ENCODE peak calls at places on chromosomes 3 and 15, in nine cellular contexts. One of them, this sample, is unnamed.

GRCh38 chr3:11495948-11496557 is 147.7 kb downstream of the VGLL4 start:
- DNase-seq in stimulated activated CD8-positive, alpha-beta memory T cell treated with anti-CD3 and anti-CD28 coated beads, Interleukin-4, amount 100 ng/mL, for 1 hour: no peak
- DNase-seq in mucosa of descending colon: no peak
- DNase-seq in colonic mucosa: no peak
- DNase-seq in heart left ventricle: no peak
- DNase-seq in activated CD4-positive, alpha-beta T cell treated with anti-CD3 and anti-CD28 coated beads for 24 hours: no peak
- DNase-seq in MV-4-11: no peak
- DNase-seq in dorsolateral prefrontal cortex: no peak
- DNase-seq in astrocyte of the hippocampus: peak; percentile 94
- DNase-seq in this sample: no peak

GRCh38 chr3:9825461-9826040 is 15.5 kb downstream of the TTLL3 start:
- DNase-seq in astrocyte of the hippocampus: no peak
- DNase-seq in dorsolateral prefrontal cortex: no peak
- DNase-seq in stimulated activated CD8-positive, alpha-beta memory T cell treated with anti-CD3 and anti-CD28 coated beads, Interleukin-4, amount 100 ng/mL, for 1 hour: no peak
- DNase-seq in mucosa of descending colon: peak; percentile 24
- DNase-seq in colonic mucosa: no peak
- DNase-seq in MV-4-11: no peak
- DNase-seq in activated CD4-positive, alpha-beta T cell treated with anti-CD3 and anti-CD28 coated beads for 24 hours: no peak
- DNase-seq in heart left ventricle: no peak
- DNase-seq in this sample: no peak

GRCh38 chr3:52846427-52846983 is 11.7 kb upstream of the MUSTN1 start:
- DNase-seq in colonic mucosa: no peak
- DNase-seq in mucosa of descending colon: no peak
- DNase-seq in astrocyte of the hippocampus: no peak
- DNase-seq in stimulated activated CD8-positive, alpha-beta memory T cell treated with anti-CD3 and anti-CD28 coated beads, Interleukin-4, amount 100 ng/mL, for 1 hour: no peak
- DNase-seq in heart left ventricle: peak; percentile 57
- DNase-seq in activated CD4-positive, alpha-beta T cell treated with anti-CD3 and anti-CD28 coated beads for 24 hours: no peak
- DNase-seq in MV-4-11: peak; percentile 63
- DNase-seq in dorsolateral prefrontal cortex: peak; percentile 51
- DNase-seq in this sample: no peak

GRCh38 chr15:94638183-94638582 is 406.8 kb downstream of the MCTP2 start:
- DNase-seq in astrocyte of the hippocampus: no peak
- DNase-seq in colonic mucosa: no peak
- DNase-seq in heart left ventricle: no peak
- DNase-seq in stimulated activated CD8-positive, alpha-beta memory T cell treated with anti-CD3 and anti-CD28 coated beads, Interleukin-4, amount 100 ng/mL, for 1 hour: no peak
- DNase-seq in dorsolateral prefrontal cortex: no peak
- DNase-seq in activated CD4-positive, alpha-beta T cell treated with anti-CD3 and anti-CD28 coated beads for 24 hours: no peak
- DNase-seq in mucosa of descending colon: no peak
- DNase-seq in MV-4-11: no peak
- DNase-seq in this sample: no peak

GRCh38 chr3:30659270-30660127 is 53.1 kb downstream of the TGFBR2 start:
- DNase-seq in stimulated activated CD8-positive, alpha-beta memory T cell treated with anti-CD3 and anti-CD28 coated beads, Interleukin-4, amount 100 ng/mL, for 1 hour: no peak
- DNase-seq in colonic mucosa: no peak
- DNase-seq in activated CD4-positive, alpha-beta T cell treated with anti-CD3 and anti-CD28 coated beads for 24 hours: no peak
- DNase-seq in dorsolateral prefrontal cortex: no peak
- DNase-seq in mucosa of descending colon: no peak
- DNase-seq in heart left ventricle: no peak
- DNase-seq in MV-4-11: peak; percentile 67
- DNase-seq in astrocyte of the hippocampus: peak; percentile 90
- DNase-seq in this sample: no peak

GRCh38 chr15:34655198-34655770 is 71.8 kb upstream of the GOLGA8B start:
- DNase-seq in colonic mucosa: no peak
- DNase-seq in astrocyte of the hippocampus: no peak
- DNase-seq in dorsolateral prefrontal cortex: no peak
- DNase-seq in activated CD4-positive, alpha-beta T cell treated with anti-CD3 and anti-CD28 coated beads for 24 hours: no peak
- DNase-seq in MV-4-11: no peak
- DNase-seq in mucosa of descending colon: no peak
- DNase-seq in heart left ventricle: no peak
- DNase-seq in stimulated activated CD8-positive, alpha-beta memory T cell treated with anti-CD3 and anti-CD28 coated beads, Interleukin-4, amount 100 ng/mL, for 1 hour: no peak
- DNase-seq in this sample: no peak

GRCh38 chr3:188262913-188263683 is 109.1 kb downstream of the LPP start:
- DNase-seq in heart left ventricle: no peak
- DNase-seq in astrocyte of the hippocampus: peak; percentile 82
- DNase-seq in dorsolateral prefrontal cortex: peak; percentile 58
- DNase-seq in MV-4-11: no peak
- DNase-seq in mucosa of descending colon: no peak
- DNase-seq in activated CD4-positive, alpha-beta T cell treated with anti-CD3 and anti-CD28 coated beads for 24 hours: no peak
- DNase-seq in colonic mucosa: no peak
- DNase-seq in stimulated activated CD8-positive, alpha-beta memory T cell treated with anti-CD3 and anti-CD28 coated beads, Interleukin-4, amount 100 ng/mL, for 1 hour: no peak
- DNase-seq in this sample: no peak

GRCh38 chr3:52704611-52705437 is 767 bp downstream of the GLT8D1 start:
- DNase-seq in astrocyte of the hippocampus: peak; percentile 66
- DNase-seq in mucosa of descending colon: peak; percentile 24
- DNase-seq in dorsolateral prefrontal cortex: no peak
- DNase-seq in MV-4-11: peak; percentile 42
- DNase-seq in activated CD4-positive, alpha-beta T cell treated with anti-CD3 and anti-CD28 coated beads for 24 hours: no peak
- DNase-seq in colonic mucosa: peak; percentile 54
- DNase-seq in heart left ventricle: no peak
- DNase-seq in stimulated activated CD8-positive, alpha-beta memory T cell treated with anti-CD3 and anti-CD28 coated beads, Interleukin-4, amount 100 ng/mL, for 1 hour: no peak
- DNase-seq in this sample: no peak

GRCh38 chr3:17302774-17303173 is 418.0 kb downstream of the PLCL2 start:
- DNase-seq in astrocyte of the hippocampus: peak; percentile 50
- DNase-seq in stimulated activated CD8-positive, alpha-beta memory T cell treated with anti-CD3 and anti-CD28 coated beads, Interleukin-4, amount 100 ng/mL, for 1 hour: no peak
- DNase-seq in mucosa of descending colon: no peak
- DNase-seq in dorsolateral prefrontal cortex: no peak
- DNase-seq in activated CD4-positive, alpha-beta T cell treated with anti-CD3 and anti-CD28 coated beads for 24 hours: no peak
- DNase-seq in heart left ventricle: no peak
- DNase-seq in MV-4-11: no peak
- DNase-seq in colonic mucosa: no peak
- DNase-seq in this sample: no peak

GRCh38 chr3:100776736-100777135 is 67.4 kb downstream of the TFG start:
- DNase-seq in colonic mucosa: no peak
- DNase-seq in astrocyte of the hippocampus: no peak
- DNase-seq in stimulated activated CD8-positive, alpha-beta memory T cell treated with anti-CD3 and anti-CD28 coated beads, Interleukin-4, amount 100 ng/mL, for 1 hour: no peak
- DNase-seq in dorsolateral prefrontal cortex: no peak
- DNase-seq in mucosa of descending colon: no peak
- DNase-seq in activated CD4-positive, alpha-beta T cell treated with anti-CD3 and anti-CD28 coated beads for 24 hours: no peak
- DNase-seq in MV-4-11: no peak
- DNase-seq in heart left ventricle: no peak
- DNase-seq in this sample: no peak

GRCh38 chr3:106691476-106691875 is 685.8 kb upstream of the CCDC54 start:
- DNase-seq in stimulated activated CD8-positive, alpha-beta memory T cell treated with anti-CD3 and anti-CD28 coated beads, Interleukin-4, amount 100 ng/mL, for 1 hour: no peak
- DNase-seq in activated CD4-positive, alpha-beta T cell treated with anti-CD3 and anti-CD28 coated beads for 24 hours: no peak
- DNase-seq in MV-4-11: no peak
- DNase-seq in mucosa of descending colon: no peak
- DNase-seq in heart left ventricle: no peak
- DNase-seq in dorsolateral prefrontal cortex: no peak
- DNase-seq in colonic mucosa: no peak
- DNase-seq in astrocyte of the hippocampus: no peak
- DNase-seq in this sample: no peak

GRCh38 chr3:124887177-124887995 is at the start of gene ITGB5:
- DNase-seq in dorsolateral prefrontal cortex: peak; percentile 46
- DNase-seq in heart left ventricle: peak; percentile 90
- DNase-seq in activated CD4-positive, alpha-beta T cell treated with anti-CD3 and anti-CD28 coated beads for 24 hours: peak; percentile 28
- DNase-seq in stimulated activated CD8-positive, alpha-beta memory T cell treated with anti-CD3 and anti-CD28 coated beads, Interleukin-4, amount 100 ng/mL, for 1 hour: no peak
- DNase-seq in astrocyte of the hippocampus: peak; percentile 94
- DNase-seq in colonic mucosa: peak; percentile 84
- DNase-seq in MV-4-11: no peak
- DNase-seq in mucosa of descending colon: peak; percentile 79
- DNase-seq in this sample: peak; percentile 86

GRCh38 chr3:141429371-141430035 is 57.3 kb upstream of the RASA2 start:
- DNase-seq in astrocyte of the hippocampus: no peak
- DNase-seq in heart left ventricle: no peak
- DNase-seq in MV-4-11: no peak
- DNase-seq in dorsolateral prefrontal cortex: no peak
- DNase-seq in colonic mucosa: no peak
- DNase-seq in mucosa of descending colon: no peak
- DNase-seq in activated CD4-positive, alpha-beta T cell treated with anti-CD3 and anti-CD28 coated beads for 24 hours: no peak
- DNase-seq in stimulated activated CD8-positive, alpha-beta memory T cell treated with anti-CD3 and anti-CD28 coated beads, Interleukin-4, amount 100 ng/mL, for 1 hour: no peak
- DNase-seq in this sample: no peak

GRCh38 chr15:44081223-44082013 is 113.7 kb downstream of the FRMD5 start:
- DNase-seq in heart left ventricle: no peak
- DNase-seq in astrocyte of the hippocampus: peak; percentile 57
- DNase-seq in stimulated activated CD8-positive, alpha-beta memory T cell treated with anti-CD3 and anti-CD28 coated beads, Interleukin-4, amount 100 ng/mL, for 1 hour: no peak
- DNase-seq in dorsolateral prefrontal cortex: no peak
- DNase-seq in MV-4-11: no peak
- DNase-seq in mucosa of descending colon: no peak
- DNase-seq in activated CD4-positive, alpha-beta T cell treated with anti-CD3 and anti-CD28 coated beads for 24 hours: no peak
- DNase-seq in colonic mucosa: no peak
- DNase-seq in this sample: no peak

GRCh38 chr3:143814358-143814968 is 33.8 kb downstream of the SLC9A9 start:
- DNase-seq in mucosa of descending colon: no peak
- DNase-seq in astrocyte of the hippocampus: no peak
- DNase-seq in stimulated activated CD8-positive, alpha-beta memory T cell treated with anti-CD3 and anti-CD28 coated beads, Interleukin-4, amount 100 ng/mL, for 1 hour: no peak
- DNase-seq in heart left ventricle: no peak
- DNase-seq in colonic mucosa: no peak
- DNase-seq in MV-4-11: peak; percentile 79
- DNase-seq in activated CD4-positive, alpha-beta T cell treated with anti-CD3 and anti-CD28 coated beads for 24 hours: no peak
- DNase-seq in dorsolateral prefrontal cortex: no peak
- DNase-seq in this sample: no peak

GRCh38 chr3:17077614-17078013 is 192.9 kb downstream of the PLCL2 start:
- DNase-seq in MV-4-11: no peak
- DNase-seq in dorsolateral prefrontal cortex: no peak
- DNase-seq in activated CD4-positive, alpha-beta T cell treated with anti-CD3 and anti-CD28 coated beads for 24 hours: no peak
- DNase-seq in colonic mucosa: no peak
- DNase-seq in heart left ventricle: no peak
- DNase-seq in astrocyte of the hippocampus: no peak
- DNase-seq in stimulated activated CD8-positive, alpha-beta memory T cell treated with anti-CD3 and anti-CD28 coated beads, Interleukin-4, amount 100 ng/mL, for 1 hour: no peak
- DNase-seq in mucosa of descending colon: peak; percentile 8
- DNase-seq in this sample: peak; percentile 69

GRCh38 chr3:14628406-14628805 is 23.2 kb upstream of the CCDC174 start:
- DNase-seq in heart left ventricle: no peak
- DNase-seq in astrocyte of the hippocampus: no peak
- DNase-seq in MV-4-11: no peak
- DNase-seq in stimulated activated CD8-positive, alpha-beta memory T cell treated with anti-CD3 and anti-CD28 coated beads, Interleukin-4, amount 100 ng/mL, for 1 hour: no peak
- DNase-seq in mucosa of descending colon: no peak
- DNase-seq in dorsolateral prefrontal cortex: no peak
- DNase-seq in colonic mucosa: no peak
- DNase-seq in activated CD4-positive, alpha-beta T cell treated with anti-CD3 and anti-CD28 coated beads for 24 hours: no peak
- DNase-seq in this sample: no peak

GRCh38 chr3:141050576-141050912 is 603 bp upstream of the SPSB4 start:
- DNase-seq in colonic mucosa: no peak
- DNase-seq in dorsolateral prefrontal cortex: no peak
- DNase-seq in MV-4-11: no peak
- DNase-seq in activated CD4-positive, alpha-beta T cell treated with anti-CD3 and anti-CD28 coated beads for 24 hours: no peak
- DNase-seq in mucosa of descending colon: no peak
- DNase-seq in astrocyte of the hippocampus: peak; percentile 8
- DNase-seq in stimulated activated CD8-positive, alpha-beta memory T cell treated with anti-CD3 and anti-CD28 coated beads, Interleukin-4, amount 100 ng/mL, for 1 hour: no peak
- DNase-seq in heart left ventricle: no peak
- DNase-seq in this sample: no peak

GRCh38 chr3:186425788-186426730 is 64.0 kb upstream of the DGKG start:
- DNase-seq in mucosa of descending colon: no peak
- DNase-seq in stimulated activated CD8-positive, alpha-beta memory T cell treated with anti-CD3 and anti-CD28 coated beads, Interleukin-4, amount 100 ng/mL, for 1 hour: no peak
- DNase-seq in MV-4-11: peak; percentile 52
- DNase-seq in colonic mucosa: no peak
- DNase-seq in activated CD4-positive, alpha-beta T cell treated with anti-CD3 and anti-CD28 coated beads for 24 hours: no peak
- DNase-seq in dorsolateral prefrontal cortex: no peak
- DNase-seq in heart left ventricle: no peak
- DNase-seq in astrocyte of the hippocampus: peak; percentile 74
- DNase-seq in this sample: no peak

GRCh38 chr3:125375950-125376679 is 990 bp upstream of the ZNF148 start:
- DNase-seq in dorsolateral prefrontal cortex: no peak
- DNase-seq in heart left ventricle: no peak
- DNase-seq in colonic mucosa: peak; percentile 20
- DNase-seq in activated CD4-positive, alpha-beta T cell treated with anti-CD3 and anti-CD28 coated beads for 24 hours: no peak
- DNase-seq in MV-4-11: no peak
- DNase-seq in astrocyte of the hippocampus: no peak
- DNase-seq in mucosa of descending colon: no peak
- DNase-seq in stimulated activated CD8-positive, alpha-beta memory T cell treated with anti-CD3 and anti-CD28 coated beads, Interleukin-4, amount 100 ng/mL, for 1 hour: no peak
- DNase-seq in this sample: no peak

GRCh38 chr3:188663839-188664238 is 507.9 kb upstream of the TPRG1 start:
- DNase-seq in dorsolateral prefrontal cortex: no peak
- DNase-seq in stimulated activated CD8-positive, alpha-beta memory T cell treated with anti-CD3 and anti-CD28 coated beads, Interleukin-4, amount 100 ng/mL, for 1 hour: no peak
- DNase-seq in mucosa of descending colon: no peak
- DNase-seq in colonic mucosa: no peak
- DNase-seq in heart left ventricle: no peak
- DNase-seq in activated CD4-positive, alpha-beta T cell treated with anti-CD3 and anti-CD28 coated beads for 24 hours: no peak
- DNase-seq in MV-4-11: no peak
- DNase-seq in astrocyte of the hippocampus: no peak
- DNase-seq in this sample: no peak

This sample was measured in Right ventricle myocardium inferior.